ENCODE peak calls at places on chromosomes 2 and 18, in ten cellular contexts. One of them, this sample, is unnamed.

GRCh38 chr2:30620102-30620501 is 173.1 kb downstream of the LCLAT1 start:
- DNase-seq in AG04450: no peak
- DNase-seq in lower lobe of right lung: no peak
- DNase-seq in SJSA1: no peak
- DNase-seq in AG10803: no peak
- DNase-seq in cardiac fibroblast: no peak
- DNase-seq in epithelial cell of esophagus: no peak
- DNase-seq in transverse colon: no peak
- DNase-seq in ascending aorta: no peak
- DNase-seq in thyroid gland: no peak
- DNase-seq in this sample: no peak

GRCh38 chr2:197838036-197838435 is 33.6 kb downstream of the PLCL1 start:
- DNase-seq in AG04450: no peak
- DNase-seq in lower lobe of right lung: no peak
- DNase-seq in SJSA1: no peak
- DNase-seq in AG10803: peak; percentile 38
- DNase-seq in cardiac fibroblast: peak; percentile 60
- DNase-seq in epithelial cell of esophagus: no peak
- DNase-seq in transverse colon: no peak
- DNase-seq in ascending aorta: no peak
- DNase-seq in thyroid gland: no peak
- DNase-seq in this sample: no peak

GRCh38 chr2:128834853-128835252 is 516.2 kb upstream of the HS6ST1 start:
- DNase-seq in AG04450: no peak
- DNase-seq in lower lobe of right lung: no peak
- DNase-seq in SJSA1: no peak
- DNase-seq in AG10803: no peak
- DNase-seq in cardiac fibroblast: no peak
- DNase-seq in epithelial cell of esophagus: no peak
- DNase-seq in transverse colon: no peak
- DNase-seq in ascending aorta: no peak
- DNase-seq in thyroid gland: no peak
- DNase-seq in this sample: no peak

GRCh38 chr2:232877940-232878511 is 8.0 kb downstream of the SNORC start:
- DNase-seq in AG04450: no peak
- DNase-seq in lower lobe of right lung: peak; percentile 20
- DNase-seq in SJSA1: no peak
- DNase-seq in AG10803: no peak
- DNase-seq in cardiac fibroblast: no peak
- DNase-seq in epithelial cell of esophagus: no peak
- DNase-seq in transverse colon: no peak
- DNase-seq in ascending aorta: no peak
- DNase-seq in thyroid gland: no peak
- DNase-seq in this sample: peak; percentile 4

GRCh38 chr2:96604104-96604503 is 34.0 kb downstream of the KANSL3 start:
- DNase-seq in AG04450: no peak
- DNase-seq in lower lobe of right lung: no peak
- DNase-seq in SJSA1: no peak
- DNase-seq in AG10803: no peak
- DNase-seq in cardiac fibroblast: no peak
- DNase-seq in epithelial cell of esophagus: no peak
- DNase-seq in transverse colon: no peak
- DNase-seq in ascending aorta: no peak
- DNase-seq in thyroid gland: no peak
- DNase-seq in this sample: no peak

GRCh38 chr2:54657664-54658083 is 65.8 kb upstream of the EML6 start:
- DNase-seq in AG04450: no peak
- DNase-seq in lower lobe of right lung: peak; percentile 63
- DNase-seq in SJSA1: no peak
- DNase-seq in AG10803: no peak
- DNase-seq in cardiac fibroblast: peak; percentile 55
- DNase-seq in epithelial cell of esophagus: peak; percentile 53
- DNase-seq in transverse colon: peak; percentile 66
- DNase-seq in ascending aorta: no peak
- DNase-seq in thyroid gland: peak; percentile 57
- DNase-seq in this sample: peak; percentile 54

GRCh38 chr18:62973689-62974088 is 258.3 kb downstream of the PHLPP1 start:
- DNase-seq in AG04450: no peak
- DNase-seq in lower lobe of right lung: no peak
- DNase-seq in SJSA1: no peak
- DNase-seq in AG10803: no peak
- DNase-seq in cardiac fibroblast: no peak
- DNase-seq in epithelial cell of esophagus: no peak
- DNase-seq in transverse colon: no peak
- DNase-seq in ascending aorta: no peak
- DNase-seq in thyroid gland: no peak
- DNase-seq in this sample: no peak

GRCh38 chr2:7673843-7674242 is 756.6 kb downstream of the RNF144A start:
- DNase-seq in AG04450: no peak
- DNase-seq in lower lobe of right lung: no peak
- DNase-seq in SJSA1: no peak
- DNase-seq in AG10803: peak; percentile 58
- DNase-seq in cardiac fibroblast: no peak
- DNase-seq in epithelial cell of esophagus: no peak
- DNase-seq in transverse colon: no peak
- DNase-seq in ascending aorta: no peak
- DNase-seq in thyroid gland: no peak
- DNase-seq in this sample: no peak

GRCh38 chr18:9418047-9418690 is 57.1 kb upstream of the RALBP1 start:
- DNase-seq in AG04450: no peak
- DNase-seq in lower lobe of right lung: no peak
- DNase-seq in SJSA1: no peak
- DNase-seq in AG10803: no peak
- DNase-seq in cardiac fibroblast: no peak
- DNase-seq in epithelial cell of esophagus: peak; percentile 29
- DNase-seq in transverse colon: no peak
- DNase-seq in ascending aorta: no peak
- DNase-seq in thyroid gland: peak; percentile 47
- DNase-seq in this sample: no peak

GRCh38 chr2:76861708-76862107 is 660.5 kb downstream of the LRRTM4 start:
- DNase-seq in AG04450: no peak
- DNase-seq in lower lobe of right lung: no peak
- DNase-seq in SJSA1: no peak
- DNase-seq in AG10803: no peak
- DNase-seq in cardiac fibroblast: peak; percentile 17
- DNase-seq in epithelial cell of esophagus: no peak
- DNase-seq in transverse colon: no peak
- DNase-seq in ascending aorta: no peak
- DNase-seq in thyroid gland: no peak
- DNase-seq in this sample: no peak

GRCh38 chr18:50162486-50163304 is 32.3 kb downstream of the MYO5B start:
- DNase-seq in AG04450: no peak
- DNase-seq in lower lobe of right lung: no peak
- DNase-seq in SJSA1: no peak
- DNase-seq in AG10803: no peak
- DNase-seq in cardiac fibroblast: no peak
- DNase-seq in epithelial cell of esophagus: peak; percentile 28
- DNase-seq in transverse colon: no peak
- DNase-seq in ascending aorta: no peak
- DNase-seq in thyroid gland: no peak
- DNase-seq in this sample: no peak

GRCh38 chr2:159600752-159601151 is 15.6 kb downstream of the BAZ2B start:
- DNase-seq in AG04450: no peak
- DNase-seq in lower lobe of right lung: no peak
- DNase-seq in SJSA1: no peak
- DNase-seq in AG10803: peak; percentile 38
- DNase-seq in cardiac fibroblast: peak; percentile 22
- DNase-seq in epithelial cell of esophagus: peak; percentile 91
- DNase-seq in transverse colon: no peak
- DNase-seq in ascending aorta: no peak
- DNase-seq in thyroid gland: no peak
- DNase-seq in this sample: no peak

GRCh38 chr2:10956006-10956790 is 44.5 kb downstream of the KCNF1 start:
- DNase-seq in AG04450: no peak
- DNase-seq in lower lobe of right lung: no peak
- DNase-seq in SJSA1: no peak
- DNase-seq in AG10803: no peak
- DNase-seq in cardiac fibroblast: no peak
- DNase-seq in epithelial cell of esophagus: no peak
- DNase-seq in transverse colon: no peak
- DNase-seq in ascending aorta: no peak
- DNase-seq in thyroid gland: no peak
- DNase-seq in this sample: no peak

GRCh38 chr2:238875161-238875530 is 27.3 kb downstream of the TWIST2 start:
- DNase-seq in AG04450: no peak
- DNase-seq in lower lobe of right lung: no peak
- DNase-seq in SJSA1: no peak
- DNase-seq in AG10803: peak; percentile 70
- DNase-seq in cardiac fibroblast: peak; percentile 43
- DNase-seq in epithelial cell of esophagus: no peak
- DNase-seq in transverse colon: peak; percentile 32
- DNase-seq in ascending aorta: peak; percentile 68
- DNase-seq in thyroid gland: no peak
- DNase-seq in this sample: peak; percentile 74

GRCh38 chr2:238873841-238874240 is 26.0 kb downstream of the TWIST2 start:
- DNase-seq in AG04450: no peak
- DNase-seq in lower lobe of right lung: no peak
- DNase-seq in SJSA1: no peak
- DNase-seq in AG10803: no peak
- DNase-seq in cardiac fibroblast: no peak
- DNase-seq in epithelial cell of esophagus: no peak
- DNase-seq in transverse colon: no peak
- DNase-seq in ascending aorta: no peak
- DNase-seq in thyroid gland: no peak
- DNase-seq in this sample: no peak

GRCh38 chr2:238874330-238875050 is 26.6 kb downstream of the TWIST2 start:
- DNase-seq in AG04450: no peak
- DNase-seq in lower lobe of right lung: no peak
- DNase-seq in SJSA1: no peak
- DNase-seq in AG10803: no peak
- DNase-seq in cardiac fibroblast: no peak
- DNase-seq in epithelial cell of esophagus: no peak
- DNase-seq in transverse colon: no peak
- DNase-seq in ascending aorta: no peak
- DNase-seq in thyroid gland: no peak
- DNase-seq in this sample: peak; percentile 8

GRCh38 chr2:238876232-238876630 is 28.3 kb downstream of the TWIST2 start:
- DNase-seq in AG04450: no peak
- DNase-seq in lower lobe of right lung: no peak
- DNase-seq in SJSA1: no peak
- DNase-seq in AG10803: no peak
- DNase-seq in cardiac fibroblast: no peak
- DNase-seq in epithelial cell of esophagus: no peak
- DNase-seq in transverse colon: no peak
- DNase-seq in ascending aorta: no peak
- DNase-seq in thyroid gland: no peak
- DNase-seq in this sample: no peak

GRCh38 chr2:238875531-238876231 is 27.8 kb downstream of the TWIST2 start:
- DNase-seq in AG04450: no peak
- DNase-seq in lower lobe of right lung: no peak
- DNase-seq in SJSA1: no peak
- DNase-seq in AG10803: peak; percentile 41
- DNase-seq in cardiac fibroblast: peak; percentile 38
- DNase-seq in epithelial cell of esophagus: no peak
- DNase-seq in transverse colon: no peak
- DNase-seq in ascending aorta: peak; percentile 64
- DNase-seq in thyroid gland: no peak
- DNase-seq in this sample: peak; percentile 73
- H3K4me3 ChIP-seq in AG04450: no peak overlapping the region
- H3K4me3 ChIP-seq in lower lobe of right lung: no peak overlapping the region
- H3K4me3 ChIP-seq in SJSA1: no peak overlapping the region
- H3K4me3 ChIP-seq in AG10803: no peak overlapping the region
- H3K4me3 ChIP-seq in cardiac fibroblast: no peak overlapping the region
- H3K4me3 ChIP-seq in epithelial cell of esophagus: no peak overlapping the region
- H3K4me3 ChIP-seq in transverse colon: no peak overlapping the region
- H3K4me3 ChIP-seq in ascending aorta: no peak overlapping the region
- H3K4me3 ChIP-seq in thyroid gland: no peak overlapping the region
- H3K4me3 ChIP-seq in this sample: no peak overlapping the region

DNA sequence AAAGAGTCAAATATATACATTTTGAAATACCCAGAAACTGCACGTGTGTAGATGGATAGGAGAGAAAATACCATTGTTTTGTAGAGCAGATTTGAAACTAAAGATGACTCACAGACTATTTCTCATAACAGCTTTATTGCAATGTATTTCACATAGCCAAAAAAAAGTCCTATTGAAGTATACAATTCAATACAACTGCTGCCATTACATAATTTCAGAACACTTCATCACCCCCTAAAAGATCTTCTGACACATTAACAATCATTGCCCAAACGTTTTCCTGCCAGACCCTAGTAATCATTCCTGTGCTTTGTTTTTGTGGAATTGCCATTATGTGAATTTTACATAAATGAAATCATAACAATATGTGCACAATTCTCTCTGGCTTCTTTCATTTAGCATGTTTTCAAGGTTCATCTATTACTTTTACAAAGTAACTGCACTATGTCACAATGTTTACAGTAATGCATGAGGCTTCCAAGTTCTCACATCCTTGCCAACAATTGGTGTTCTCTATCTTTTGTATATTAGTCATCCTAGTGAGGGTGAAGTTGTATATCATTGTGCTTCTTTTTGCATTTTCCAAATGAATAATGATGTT is 378.6 kb upstream of the CWC22 start:
- DNase-seq in AG04450: peak; percentile 53
- DNase-seq in lower lobe of right lung: no peak
- DNase-seq in SJSA1: no peak
- DNase-seq in AG10803: peak; percentile 92
- DNase-seq in cardiac fibroblast: peak; percentile 87
- DNase-seq in epithelial cell of esophagus: peak; percentile 70
- DNase-seq in transverse colon: no peak
- DNase-seq in ascending aorta: no peak
- DNase-seq in thyroid gland: no peak
- DNase-seq in this sample: no peak
- H3K4me3 ChIP-seq in AG04450: no peak overlapping the region
- H3K4me3 ChIP-seq in lower lobe of right lung: no peak overlapping the region
- H3K4me3 ChIP-seq in SJSA1: no peak overlapping the region
- H3K4me3 ChIP-seq in AG10803: no peak overlapping the region
- H3K4me3 ChIP-seq in cardiac fibroblast: no peak overlapping the region
- H3K4me3 ChIP-seq in epithelial cell of esophagus: no peak overlapping the region
- H3K4me3 ChIP-seq in transverse colon: no peak overlapping the region
- H3K4me3 ChIP-seq in ascending aorta: no peak overlapping the region
- H3K4me3 ChIP-seq in thyroid gland: no peak overlapping the region
- H3K4me3 ChIP-seq in this sample: no peak overlapping the region

DNA sequence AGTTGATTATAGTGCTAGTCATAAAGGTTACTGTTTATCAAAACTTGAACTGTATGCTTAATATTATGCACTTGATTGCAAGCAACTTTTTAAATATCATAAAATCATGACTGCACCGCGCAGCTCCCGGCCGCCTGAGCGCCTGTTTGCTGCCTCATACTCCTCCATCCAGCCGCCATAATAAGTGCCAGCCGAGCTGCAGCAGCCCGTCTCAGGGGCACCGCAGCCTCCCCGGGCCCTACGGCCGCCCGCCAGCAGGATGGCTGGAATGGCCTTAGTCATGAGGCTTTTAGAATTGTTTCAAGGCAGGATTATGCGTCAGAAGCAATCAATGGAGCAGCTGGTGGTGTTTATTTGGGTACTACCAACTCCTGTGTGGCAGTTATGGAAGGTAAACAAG is 337.2 kb downstream of the PAX3 start:
- DNase-seq in AG04450: no peak
- DNase-seq in lower lobe of right lung: no peak
- DNase-seq in SJSA1: no peak
- DNase-seq in AG10803: no peak
- DNase-seq in cardiac fibroblast: no peak
- DNase-seq in epithelial cell of esophagus: no peak
- DNase-seq in transverse colon: no peak
- DNase-seq in ascending aorta: no peak
- DNase-seq in thyroid gland: no peak
- DNase-seq in this sample: no peak
- H3K4me3 ChIP-seq in AG04450: no peak overlapping the region
- H3K4me3 ChIP-seq in lower lobe of right lung: no peak overlapping the region
- H3K4me3 ChIP-seq in SJSA1: no peak overlapping the region
- H3K4me3 ChIP-seq in AG10803: no peak overlapping the region
- H3K4me3 ChIP-seq in cardiac fibroblast: no peak overlapping the region
- H3K4me3 ChIP-seq in epithelial cell of esophagus: no peak overlapping the region
- H3K4me3 ChIP-seq in transverse colon: no peak overlapping the region
- H3K4me3 ChIP-seq in ascending aorta: no peak overlapping the region
- H3K4me3 ChIP-seq in thyroid gland: no peak overlapping the region
- H3K4me3 ChIP-seq in this sample: no peak overlapping the region

GRCh38 chr2:181953773-181954537 is 31.7 kb upstream of the PPP1R1C start:
- DNase-seq in AG04450: no peak
- DNase-seq in lower lobe of right lung: peak; percentile 55
- DNase-seq in SJSA1: peak; percentile 19
- DNase-seq in AG10803: peak; percentile 45
- DNase-seq in cardiac fibroblast: peak; percentile 72
- DNase-seq in epithelial cell of esophagus: peak; percentile 66
- DNase-seq in transverse colon: peak; percentile 75
- DNase-seq in ascending aorta: peak; percentile 72
- DNase-seq in thyroid gland: peak; percentile 75
- DNase-seq in this sample: peak; percentile 25
- H3K4me3 ChIP-seq in AG04450: no peak overlapping the region
- H3K4me3 ChIP-seq in lower lobe of right lung: peak overlapping the region; percentile 23
- H3K4me3 ChIP-seq in SJSA1: no peak overlapping the region
- H3K4me3 ChIP-seq in AG10803: peak overlapping the region; percentile 12
- H3K4me3 ChIP-seq in cardiac fibroblast: peak overlapping the region; percentile 29
- H3K4me3 ChIP-seq in epithelial cell of esophagus: no peak overlapping the region
- H3K4me3 ChIP-seq in transverse colon: no peak overlapping the region
- H3K4me3 ChIP-seq in ascending aorta: peak overlapping the region; percentile 20
- H3K4me3 ChIP-seq in thyroid gland: no peak overlapping the region
- H3K4me3 ChIP-seq in this sample: peak overlapping the region; percentile 49